ENCODE peak calls at places on chromosomes 1 and 21, in six cellular contexts. One of them, this sample, is unnamed.
A peak's percentile ranks its signal among the peaks of the same experiment; 100 is the strongest.

GRCh38 chr1:59016390-59016789 is 232.5 kb upstream of the JUN start:
- DNase-seq in GM04504: no peak
- DNase-seq in HS-5: no peak
- DNase-seq in activated T-cell treated with anti-CD3 and anti-CD28 coated beads, Interleukin-2, amount 50 U/mL, for 72 hours: no peak
- DNase-seq in epithelial cell of esophagus: peak; percentile 33
- DNase-seq in AG20443: no peak
- DNase-seq in this sample: no peak

GRCh38 chr1:177306981-177307380 is 136.2 kb downstream of the BRINP2 start:
- DNase-seq in GM04504: no peak
- DNase-seq in HS-5: no peak
- DNase-seq in activated T-cell treated with anti-CD3 and anti-CD28 coated beads, Interleukin-2, amount 50 U/mL, for 72 hours: no peak
- DNase-seq in epithelial cell of esophagus: peak; percentile 50
- DNase-seq in AG20443: no peak
- DNase-seq in this sample: peak; percentile 51

GRCh38 chr1:180185281-180185680 is 30.6 kb downstream of the QSOX1 start:
- DNase-seq in GM04504: no peak
- DNase-seq in HS-5: no peak
- DNase-seq in activated T-cell treated with anti-CD3 and anti-CD28 coated beads, Interleukin-2, amount 50 U/mL, for 72 hours: no peak
- DNase-seq in epithelial cell of esophagus: no peak
- DNase-seq in AG20443: no peak
- DNase-seq in this sample: no peak

GRCh38 chr1:15989776-15990175 is 13.9 kb upstream of the ZBTB17 start:
- DNase-seq in GM04504: no peak
- DNase-seq in HS-5: no peak
- DNase-seq in activated T-cell treated with anti-CD3 and anti-CD28 coated beads, Interleukin-2, amount 50 U/mL, for 72 hours: no peak
- DNase-seq in epithelial cell of esophagus: no peak
- DNase-seq in AG20443: no peak
- DNase-seq in this sample: no peak

GRCh38 chr1:172935062-172935592 is 115.6 kb downstream of the TNFSF18 start:
- DNase-seq in GM04504: no peak
- DNase-seq in HS-5: no peak
- DNase-seq in activated T-cell treated with anti-CD3 and anti-CD28 coated beads, Interleukin-2, amount 50 U/mL, for 72 hours: no peak
- DNase-seq in epithelial cell of esophagus: no peak
- DNase-seq in AG20443: no peak
- DNase-seq in this sample: no peak

GRCh38 chr1:65174585-65174984 is 26.6 kb downstream of the AK4 start:
- DNase-seq in GM04504: peak; percentile 88
- DNase-seq in HS-5: peak; percentile 93
- DNase-seq in activated T-cell treated with anti-CD3 and anti-CD28 coated beads, Interleukin-2, amount 50 U/mL, for 72 hours: no peak
- DNase-seq in epithelial cell of esophagus: peak; percentile 94
- DNase-seq in AG20443: peak; percentile 91
- DNase-seq in this sample: peak; percentile 26

GRCh38 chr21:38244407-38244787 is 12.4 kb upstream of the KCNJ15 start:
- DNase-seq in GM04504: no peak
- DNase-seq in HS-5: no peak
- DNase-seq in activated T-cell treated with anti-CD3 and anti-CD28 coated beads, Interleukin-2, amount 50 U/mL, for 72 hours: no peak
- DNase-seq in epithelial cell of esophagus: no peak
- DNase-seq in AG20443: no peak
- DNase-seq in this sample: no peak

GRCh38 chr1:117929340-117930172 is at the start of the genes GDAP2 and WDR3:
- DNase-seq in GM04504: peak; percentile 96
- DNase-seq in HS-5: peak; percentile 84
- DNase-seq in activated T-cell treated with anti-CD3 and anti-CD28 coated beads, Interleukin-2, amount 50 U/mL, for 72 hours: peak; percentile 98
- DNase-seq in epithelial cell of esophagus: peak; percentile 99
- DNase-seq in AG20443: peak; percentile 96
- DNase-seq in this sample: peak; percentile 98

GRCh38 chr1:203038217-203038741 is 12.0 kb downstream of the PPFIA4 start:
- DNase-seq in GM04504: peak; percentile 56
- DNase-seq in HS-5: peak; percentile 77
- DNase-seq in activated T-cell treated with anti-CD3 and anti-CD28 coated beads, Interleukin-2, amount 50 U/mL, for 72 hours: no peak
- DNase-seq in epithelial cell of esophagus: peak; percentile 83
- DNase-seq in AG20443: peak; percentile 88
- DNase-seq in this sample: peak; percentile 61